ENCODE peak calls at places on chromosomes 13 and 19, in five cellular contexts. L is foreskin fibroblast, X is endodermal cell, D is tibial artery, A is HFF-Myc. T is an unnamed sample.

GRCh38 chr19:48842744-48843162 is 6.5 kb upstream of the HSD17B14 start:
- DNase-seq in L (no peak), X (peak), D (peak), A (no peak), T (no peak)

GRCh38 chr13:101415358-101416174 is 742 bp downstream of the NALCN start:
- DNase-seq in L (no peak), X (no peak), D (no peak), A (no peak), T (no peak)

GRCh38 chr13:40568246-40568645 is 98.2 kb downstream of the FOXO1 start:
- DNase-seq in L (no peak), X (no peak), D (no peak), A (no peak), T (no peak)

GRCh38 chr13:28503182-28503980 is 8.5 kb upstream of the FLT1 start:
- DNase-seq in L (no peak), X (peak), D (no peak), A (no peak), T (no peak)

GRCh38 chr13:86020350-86021002 is 221.3 kb upstream of the SLITRK6 start:
- DNase-seq in L (no peak), X (no peak), D (no peak), A (no peak), T (peak)

GRCh38 chr19:9597027-9597426 is 12.7 kb upstream of the ZNF121 start:
- DNase-seq in L (peak), X (no peak), D (no peak), A (peak), T (peak)

GRCh38 chr13:77878186-77878585 is 40.4 kb downstream of the EDNRB start:
- DNase-seq in L (no peak), X (no peak), D (no peak), A (no peak), T (no peak)

GRCh38 chr13:108742681-108743080 is 113.3 kb downstream of the MYO16 start:
- DNase-seq in L (no peak), X (no peak), D (no peak), A (no peak), T (no peak)

GRCh38 chr19:48741222-48741999 is 1.0 kb upstream of the RASIP1 start:
- DNase-seq in L (no peak), X (peak), D (no peak), A (no peak), T (no peak)

GRCh38 chr13:51849145-51850101 is 4.4 kb upstream of the TMEM272 start:
- DNase-seq in L (no peak), X (peak), D (no peak), A (no peak), T (no peak)

GRCh38 chr19:5254543-5254942 is 86.1 kb downstream of the PTPRS start:
- DNase-seq in L (no peak), X (no peak), D (no peak), A (no peak), T (no peak)

GRCh38 chr13:72221276-72221962 is 354.4 kb upstream of the DACH1 start:
- DNase-seq in L (no peak), X (peak), D (no peak), A (no peak), T (no peak)

GRCh38 chr13:36158606-36159005 is 27.4 kb upstream of the DCLK1 start:
- DNase-seq in L (no peak), X (no peak), D (no peak), A (no peak), T (no peak)

GRCh38 chr13:74206061-74206561 is 71.9 kb upstream of the KLF12 start:
- DNase-seq in L (peak), X (no peak), D (no peak), A (no peak), T (peak)

GRCh38 chr13:27496851-27497250 is 46.5 kb upstream of the MTIF3 start:
- DNase-seq in L (no peak), X (no peak), D (no peak), A (no peak), T (no peak)

GRCh38 chr13:99133848-99134247 is 66.8 kb upstream of the UBAC2 start:
- DNase-seq in L (no peak), X (peak), D (no peak), A (no peak), T (no peak)

GRCh38 chr13:109281823-109282239 is 504.6 kb downstream of the IRS2 start:
- DNase-seq in L (no peak), X (peak), D (no peak), A (no peak), T (no peak)

GRCh38 chr13:35479223-35479536 is 2.7 kb upstream of the MAB21L1 start:
- DNase-seq in L (peak), X (peak), D (no peak), A (no peak), T (no peak)

GRCh38 chr13:104993708-104994107 is 1541.8 kb downstream of the EFNB2 start:
- DNase-seq in L (no peak), X (no peak), D (no peak), A (no peak), T (no peak)

GRCh38 chr19:39474139-39474620 is 6.5 kb upstream of the TIMM50 start:
- DNase-seq in L (no peak), X (peak), D (peak), A (no peak), T (no peak)

GRCh38 chr13:59842507-59842906 is 321.2 kb downstream of the DIAPH3 start:
- DNase-seq in L (no peak), X (no peak), D (no peak), A (no peak), T (no peak)

GRCh38 chr19:12155324-12155723 is 1.2 kb downstream of the ZNF625 start:
- DNase-seq in L (no peak), X (no peak), D (no peak), A (no peak), T (no peak)

GRCh38 chr19:35262101-35262761 is 6.5 kb upstream of the USF2 start:
- DNase-seq in L (no peak), X (peak), D (no peak), A (no peak), T (no peak)

GRCh38 chr13:105165449-105166125 is 1369.9 kb downstream of the EFNB2 start:
- DNase-seq in L (no peak), X (no peak), D (no peak), A (no peak), T (no peak)

GRCh38 chr19:39131255-39131755 is 5.7 kb downstream of the PAK4 start:
- DNase-seq in L (no peak), X (no peak), D (no peak), A (no peak), T (no peak)

GRCh38 chr13:35818577-35819165 is 312.5 kb downstream of the DCLK1 start:
- DNase-seq in L (no peak), X (no peak), D (no peak), A (no peak), T (peak)

GRCh38 chr13:19305434-19305833 is 123.8 kb upstream of the TUBA3C start:
- DNase-seq in L (no peak), X (no peak), D (no peak), A (no peak), T (no peak)

GRCh38 chr19:46890423-46891170 is 29.8 kb downstream of the ARHGAP35 start:
- DNase-seq in L (peak), X (no peak), D (no peak), A (peak), T (peak)

GRCh38 chr13:50838701-50839100 is 4.8 kb downstream of the DLEU7 start:
- DNase-seq in L (no peak), X (no peak), D (no peak), A (no peak), T (no peak)

GRCh38 chr19:54653181-54653809 is 9.5 kb upstream of the LILRB4 start:
- DNase-seq in L (peak), X (no peak), D (no peak), A (no peak), T (no peak)

GRCh38 chr19:8308891-8309291 is 733 bp upstream of the CD320 start:
- DNase-seq in L (no peak), X (no peak), D (no peak), A (no peak), T (no peak)

GRCh38 chr19:29393915-29394460 is 131.8 kb upstream of the VSTM2B start:
- DNase-seq in L (no peak), X (no peak), D (no peak), A (no peak), T (no peak)
- TF ChIP-seq CTCF in L (no peak), X (peak), D (no peak), A (no peak), T (no peak)

GRCh38 chr13:46052314-46053161 is at the start of gene ZC3H13:
- DNase-seq in L (peak), X (peak), D (peak), A (peak), T (peak)
- TF ChIP-seq CTCF in L (peak), X (peak), D (peak), A (peak), T (peak)

DNA sequence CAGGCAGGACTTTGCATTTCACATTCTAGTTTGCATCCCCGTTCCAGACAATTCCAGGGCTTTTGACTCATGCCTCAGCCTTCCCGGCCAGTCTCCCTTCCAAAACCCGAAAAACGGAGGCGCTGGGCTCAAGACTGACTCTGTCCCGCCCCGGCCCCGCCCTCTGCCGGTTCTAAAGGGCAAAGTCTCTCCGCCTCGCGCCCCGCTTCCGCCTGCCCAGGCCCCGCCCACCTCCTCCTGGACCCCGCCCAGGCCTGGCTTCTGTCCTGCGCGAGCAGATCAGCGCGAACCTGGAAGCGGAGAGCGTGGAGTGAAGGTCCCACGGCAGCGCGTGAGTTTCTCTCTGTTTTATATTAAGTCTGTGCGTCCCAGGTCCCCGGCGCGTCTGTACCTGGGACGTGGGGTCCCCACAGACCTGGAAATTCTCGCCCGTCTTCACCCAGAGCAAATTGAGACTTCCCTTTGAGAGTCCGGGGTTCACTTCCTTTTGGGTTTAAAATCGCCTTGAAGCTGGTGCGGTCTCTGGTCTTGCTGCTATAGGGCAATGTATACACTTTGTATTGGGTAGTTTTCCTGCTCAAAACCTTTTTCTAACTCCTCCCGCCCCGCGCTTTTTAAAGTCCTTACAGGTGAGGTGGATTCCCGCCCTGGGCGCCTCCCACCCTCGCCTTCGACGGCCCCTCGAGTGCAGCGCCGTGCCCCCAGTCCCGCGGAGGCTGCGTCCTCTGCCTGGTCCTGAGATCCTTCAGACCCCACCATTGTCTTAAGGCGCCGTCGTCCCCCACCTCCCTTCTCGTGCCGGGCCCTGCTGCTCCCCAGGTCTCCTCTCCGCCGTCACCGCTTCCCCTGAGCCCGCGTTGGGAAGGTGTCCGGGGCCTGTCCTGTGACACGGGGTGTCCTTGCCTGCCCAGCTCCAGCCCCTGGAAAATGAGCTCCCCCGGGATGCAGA is 31.2 kb downstream of the ZNF701 start:
- DNase-seq in L (peak), X (peak), D (peak), A (peak), T (peak)
- TF ChIP-seq CTCF in L (peak), X (peak), D (peak), A (peak), T (peak)

GRCh38 chr19:18440421-18440877 is 2.5 kb upstream of the ISYNA1 start:
- DNase-seq in L (no peak), X (peak), D (no peak), A (no peak), T (no peak)
- TF ChIP-seq CTCF in L (peak), X (peak), D (no peak), A (peak), T (peak)

GRCh38 chr19:13576726-13577125 is 70.4 kb upstream of the CACNA1A start:
- DNase-seq in L (no peak), X (no peak), D (no peak), A (no peak), T (no peak)

GRCh38 chr19:13573268-13573667 is 67.0 kb upstream of the CACNA1A start:
- DNase-seq in L (no peak), X (peak), D (no peak), A (no peak), T (no peak)

GRCh38 chr19:13579388-13580060 is 73.2 kb upstream of the CACNA1A start:
- DNase-seq in L (no peak), X (no peak), D (no peak), A (no peak), T (no peak)

DNA sequence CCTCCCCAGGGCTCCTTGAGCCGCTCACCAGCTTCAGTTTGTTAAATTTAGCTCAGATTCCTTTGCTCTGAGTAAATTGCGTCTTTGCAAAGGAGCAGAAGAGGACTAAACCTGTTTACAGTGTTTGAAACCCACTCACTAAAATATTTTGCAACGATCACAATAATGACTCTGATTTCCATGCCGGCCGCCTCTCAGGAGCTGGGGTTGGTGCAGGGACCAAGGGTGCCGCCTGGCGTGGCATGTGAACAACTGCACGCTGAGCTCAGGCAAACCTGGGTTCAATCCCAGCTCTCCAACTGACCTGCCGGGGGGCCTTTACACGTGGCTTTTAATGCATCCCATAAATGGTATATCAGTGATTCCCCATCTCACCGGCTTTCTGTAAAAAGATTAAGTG is 68.7 kb upstream of the CACNA1A start:
- DNase-seq in L (no peak), X (peak), D (no peak), A (no peak), T (no peak)
- TF ChIP-seq CTCF in L (peak), X (peak), D (no peak), A (peak), T (peak)

DNA sequence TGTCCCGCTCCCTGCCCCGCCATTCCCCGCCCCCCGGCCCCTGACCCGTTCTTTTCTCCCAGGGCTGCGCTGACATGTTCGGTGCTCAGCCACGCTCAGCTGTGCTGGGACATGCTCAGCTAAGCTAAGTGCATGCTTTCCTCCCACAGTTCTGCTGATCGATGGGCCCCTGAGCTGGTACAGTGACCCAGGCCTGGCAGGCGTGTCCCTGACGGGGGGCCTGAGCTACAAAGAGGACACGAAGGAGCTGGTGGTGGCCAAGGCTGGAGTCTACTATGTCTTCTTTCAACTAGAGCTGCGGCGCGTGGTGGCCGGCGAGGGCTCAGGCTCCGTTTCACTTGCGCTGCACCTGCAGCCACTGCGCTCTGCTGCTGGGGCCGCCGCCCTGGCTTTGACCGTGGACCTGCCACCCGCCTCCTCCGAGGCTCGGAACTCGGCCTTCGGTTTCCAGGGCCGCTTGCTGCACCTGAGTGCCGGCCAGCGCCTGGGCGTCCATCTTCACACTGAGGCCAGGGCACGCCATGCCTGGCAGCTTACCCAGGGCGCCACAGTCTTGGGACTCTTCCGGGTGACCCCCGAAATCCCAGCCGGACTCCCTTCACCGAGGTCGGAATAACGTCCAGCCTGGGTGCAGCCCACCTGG is 3.7 kb downstream of the TNFSF9 start:
- DNase-seq in L (no peak), X (peak), D (no peak), A (no peak), T (no peak)
- TF ChIP-seq CTCF in L (no peak), X (no peak), D (no peak), A (no peak), T (no peak)

DNA sequence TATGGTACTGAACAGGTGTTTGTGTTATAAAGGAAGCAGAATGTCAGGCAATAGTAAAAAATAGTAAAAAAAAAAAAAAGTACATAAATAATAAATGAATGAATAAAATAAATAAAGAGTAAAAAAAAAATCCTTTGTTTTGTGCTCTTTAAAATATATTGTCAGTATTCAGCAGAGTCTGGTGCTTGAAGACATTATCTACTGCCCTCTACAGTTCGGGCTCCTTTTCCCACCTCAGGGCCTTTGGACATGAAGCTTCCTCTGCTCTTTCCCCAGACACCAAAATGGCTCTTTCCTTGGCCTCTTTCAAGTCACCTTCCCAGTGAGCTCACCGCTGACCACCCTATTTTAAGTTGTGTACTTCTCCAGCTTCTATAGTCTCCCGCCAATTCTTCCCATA is 137.5 kb downstream of the TNFRSF19 start:
- DNase-seq in L (no peak), X (no peak), D (no peak), A (no peak), T (no peak)
- TF ChIP-seq CTCF in L (peak), X (peak), D (no peak), A (peak), T (peak)

GRCh38 chr13:21898461-21898860 is 227.6 kb downstream of the FGF9 start:
- DNase-seq in L (no peak), X (no peak), D (no peak), A (no peak), T (no peak)
- TF ChIP-seq CTCF in L (no peak), X (no peak), D (no peak), A (no peak), T (no peak)